ENCODE peak calls at places on chromosomes 6 and 20, in eight cellular contexts. N, S, K, C, G, B, Y and E are unnamed samples.

GRCh38 chr6:10554826-10555225 is 33.7 kb downstream of the GCNT2 start:
- DNase-seq in Y (no peak), S (no peak), G (peak), K (no peak), N (no peak), B (no peak), C (no peak), E (no peak)

GRCh38 chr6:24936641-24937317 is 1.0 kb upstream of the RIPOR2 start:
- DNase-seq in N (no peak), B (no peak), C (no peak), S (no peak), Y (no peak), G (no peak), K (no peak), E (no peak)

GRCh38 chr6:143677577-143677890 is 231 bp upstream of the PHACTR2 start:
- DNase-seq in C (no peak), K (no peak), S (no peak), Y (no peak), N (no peak), G (no peak), B (no peak), E (no peak)

GRCh38 chr20:21411725-21412124 is 14.4 kb upstream of the NKX2-4 start:
- DNase-seq in S (no peak), B (no peak), K (no peak), G (no peak), C (no peak), Y (no peak), N (no peak), E (no peak)

GRCh38 chr6:149060985-149061760 is 256.3 kb upstream of the TAB2 start:
- DNase-seq in S (peak), Y (no peak), K (no peak), G (no peak), B (no peak), C (no peak), N (no peak), E (no peak)

GRCh38 chr6:134724653-134725340 is 225.1 kb downstream of the ALDH8A1 start:
- DNase-seq in G (no peak), N (no peak), Y (no peak), B (no peak), K (no peak), C (no peak), S (no peak), E (no peak)

GRCh38 chr20:25315418-25316210 is 67.7 kb downstream of the PYGB start:
- DNase-seq in N (peak), Y (peak), G (no peak), K (no peak), B (peak), C (no peak), S (no peak), E (no peak)

GRCh38 chr6:43913388-43914271 is 143.6 kb downstream of the VEGFA start:
- DNase-seq in B (no peak), C (no peak), S (peak), Y (no peak), N (no peak), G (no peak), K (no peak), E (no peak)

GRCh38 chr6:5968817-5969726 is 37.7 kb downstream of the NRN1 start:
- DNase-seq in B (peak), G (peak), S (peak), C (no peak), N (peak), Y (no peak), K (no peak), E (no peak)

GRCh38 chr6:170130771-170131241 is 160.1 kb downstream of the DLL1 start:
- DNase-seq in N (no peak), C (no peak), B (peak), G (no peak), K (no peak), Y (no peak), S (no peak), E (no peak)

GRCh38 chr20:23091741-23092408 is 5.8 kb upstream of the CD93 start:
- DNase-seq in C (no peak), G (peak), B (no peak), S (no peak), N (no peak), K (no peak), Y (no peak), E (no peak)

GRCh38 chr6:132604635-132605150 is 15.2 kb upstream of the TAAR5 start:
- DNase-seq in N (no peak), S (no peak), B (no peak), K (no peak), G (no peak), Y (no peak), C (no peak), E (no peak)

GRCh38 chr6:38355519-38355918 is 284.2 kb downstream of the BTBD9 start:
- DNase-seq in B (no peak), S (no peak), K (no peak), Y (no peak), G (no peak), N (no peak), C (no peak), E (no peak)

GRCh38 chr20:6485376-6485775 is 282.1 kb upstream of the BMP2 start:
- DNase-seq in Y (no peak), B (no peak), N (no peak), K (no peak), S (no peak), C (no peak), G (no peak), E (no peak)

GRCh38 chr20:63103402-63104311 is 96.9 kb upstream of the BHLHE23 start:
- DNase-seq in N (no peak), S (no peak), K (no peak), C (peak), Y (no peak), B (no peak), G (no peak), E (no peak)

GRCh38 chr6:101079696-101080270 is 198.7 kb upstream of the ASCC3 start:
- DNase-seq in C (no peak), G (no peak), B (no peak), N (no peak), Y (no peak), K (no peak), S (no peak), E (no peak)

GRCh38 chr20:21096321-21097043 is 9.7 kb downstream of the LINC00237 start:
- DNase-seq in S (no peak), B (no peak), G (peak), Y (peak), C (no peak), K (no peak), N (no peak), E (no peak)

GRCh38 chr6:151199976-151200375 is 39.8 kb upstream of the AKAP12 start:
- DNase-seq in N (no peak), G (no peak), K (no peak), S (no peak), Y (no peak), C (no peak), B (no peak), E (no peak)

GRCh38 chr6:42028234-42029061 is 21.9 kb upstream of the TAF8 start:
- DNase-seq in N (peak), B (no peak), C (no peak), G (no peak), Y (no peak), S (no peak), K (no peak), E (no peak)
- TF ChIP-seq CTCF in N (no peak), B (no peak), C (no peak), G (no peak), Y (no peak), S (no peak), K (no peak), E (no peak)

GRCh38 chr6:118651282-118652050 is at the start of gene CEP85L:
- DNase-seq in Y (peak), B (peak), G (peak), C (peak), S (peak), K (peak), N (peak), E (peak)
- TF ChIP-seq CTCF in Y (no peak), B (no peak), G (no peak), C (no peak), S (no peak), K (peak), N (peak), E (no peak)

DNA sequence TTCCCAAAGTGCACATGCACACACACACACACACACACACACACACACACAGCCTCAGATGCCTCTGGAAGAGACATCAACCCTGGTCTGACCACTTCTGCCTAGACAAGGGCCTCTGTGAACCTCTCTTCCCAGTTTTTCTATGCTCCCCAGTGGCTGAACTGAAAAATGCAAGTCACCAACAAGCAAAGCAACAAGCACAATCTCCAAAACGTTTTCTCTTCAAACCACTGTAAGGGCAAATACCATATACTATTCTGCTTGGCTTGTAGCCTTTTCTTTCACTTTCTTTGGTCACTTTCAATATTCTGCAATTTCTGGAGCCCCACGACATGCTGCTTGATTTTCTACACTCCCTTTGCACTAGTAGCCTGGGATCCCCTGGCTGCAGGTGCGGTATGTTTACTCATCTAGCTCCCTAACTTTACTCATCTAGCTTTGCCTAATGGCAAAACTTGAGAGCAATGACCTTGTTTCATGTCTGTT is 121.4 kb upstream of the DST start:
- DNase-seq in N (peak), G (peak), S (peak), C (peak), B (no peak), K (no peak), Y (no peak), E (no peak)
- TF ChIP-seq CTCF in N (peak), G (peak), S (peak), C (peak), B (peak), K (peak), Y (peak), E (peak)

GRCh38 chr20:58023781-58024180 is 204.7 kb downstream of the ANKRD60 start:
- DNase-seq in N (no peak), B (peak), Y (no peak), K (no peak), S (no peak), G (no peak), C (no peak), E (no peak)

GRCh38 chr20:58026361-58026760 is 202.1 kb downstream of the ANKRD60 start:
- DNase-seq in N (no peak), G (no peak), C (no peak), Y (no peak), B (no peak), S (no peak), K (no peak), E (no peak)

GRCh38 chr20:58025233-58025632 is 203.2 kb downstream of the ANKRD60 start:
- DNase-seq in B (peak), K (no peak), C (no peak), G (no peak), Y (no peak), S (no peak), N (no peak), E (no peak)

GRCh38 chr20:58024241-58024721 is 204.2 kb downstream of the ANKRD60 start:
- DNase-seq in K (no peak), N (no peak), Y (no peak), C (no peak), G (no peak), S (no peak), B (peak), E (no peak)

DNA sequence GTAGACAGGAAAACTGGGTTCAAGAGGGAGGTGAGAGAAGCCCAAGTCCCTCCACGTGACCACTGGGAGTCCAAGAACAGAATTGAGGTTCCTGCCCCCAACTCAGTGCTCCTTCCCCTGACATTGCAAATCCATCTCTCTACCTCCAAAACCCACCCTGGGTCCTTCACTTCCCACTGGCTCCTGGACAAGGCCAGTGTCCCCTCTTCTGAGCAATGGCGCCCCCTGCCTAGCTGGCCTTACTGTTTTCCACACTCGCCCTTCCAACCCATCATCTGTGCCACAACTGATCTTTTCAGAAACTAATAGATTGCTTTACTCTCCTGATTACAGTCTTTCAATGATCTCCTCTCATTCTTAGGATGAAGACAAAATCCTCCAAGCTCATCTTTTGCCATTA is 200.3 kb downstream of the ANKRD60 start:
- DNase-seq in S (no peak), N (no peak), C (no peak), B (no peak), K (no peak), G (peak), Y (peak), E (no peak)
- TF ChIP-seq CTCF in S (peak), N (no peak), C (peak), B (no peak), K (no peak), G (peak), Y (peak), E (no peak)